ENCODE peak calls at places on chromosomes 1 and 21, in four cellular contexts. N is non-pigmented ciliary epithelial cell, F is fibroblast of mammary gland, Y is H7. U is an unnamed sample.

GRCh38 chr1:218397752-218398339 is 52.7 kb downstream of the TGFB2 start:
- DNase-seq in N (no peak), F (peak; percentile 40), Y (no peak), U (peak; percentile 60)

GRCh38 chr1:201066986-201067385 is 43.5 kb upstream of the KIF21B start:
- DNase-seq in N (no peak), F (no peak), Y (no peak), U (no peak)

GRCh38 chr1:147892216-147892615 is 10.4 kb upstream of the GJA8 start:
- DNase-seq in N (no peak), F (no peak), Y (peak; percentile 30), U (peak; percentile 38)

GRCh38 chr1:22332166-22332717 is 119.4 kb upstream of the ZBTB40 start:
- DNase-seq in N (no peak), F (peak; percentile 14), Y (peak; percentile 32), U (no peak)

GRCh38 chr1:203044546-203044975 is 18.3 kb downstream of the PPFIA4 start:
- DNase-seq in N (no peak), F (no peak), Y (no peak), U (no peak)

GRCh38 chr1:192907545-192908243 is 98.9 kb downstream of the RGS2 start:
- DNase-seq in N (peak; percentile 44), F (peak; percentile 79), Y (no peak), U (no peak)

GRCh38 chr1:215958836-215959235 is 391.7 kb downstream of the KCTD3 start:
- DNase-seq in N (no peak), F (peak; percentile 28), Y (no peak), U (no peak)

GRCh38 chr1:199135901-199136300 is 497.1 kb downstream of the PTPRC start:
- DNase-seq in N (no peak), F (no peak), Y (no peak), U (no peak)

GRCh38 chr21:18801468-18801867 is 397.9 kb upstream of the TMPRSS15 start:
- DNase-seq in N (no peak), F (no peak), Y (peak; percentile 6), U (peak; percentile 11)

GRCh38 chr1:151175910-151176309 is at the start of gene TMOD4:
- DNase-seq in N (no peak), F (peak; percentile 31), Y (peak; percentile 79), U (no peak)

GRCh38 chr1:55141295-55141893 is 73.8 kb downstream of the USP24 start:
- DNase-seq in N (no peak), F (no peak), Y (no peak), U (no peak)

GRCh38 chr1:119689511-119689910 is 22.2 kb upstream of the PHGDH start:
- DNase-seq in N (no peak), F (no peak), Y (no peak), U (no peak)

GRCh38 chr1:27577504-27578188 is 26.3 kb downstream of the AHDC1 start:
- DNase-seq in N (no peak), F (no peak), Y (no peak), U (no peak)

GRCh38 chr1:76035053-76035452 is 39.5 kb upstream of the ST6GALNAC3 start:
- DNase-seq in N (no peak), F (peak; percentile 15), Y (no peak), U (peak; percentile 13)

GRCh38 chr21:14863745-14864210 is 201.0 kb downstream of the NRIP1 start:
- DNase-seq in N (no peak), F (peak; percentile 30), Y (no peak), U (no peak)

GRCh38 chr21:36111238-36111637 is 23.6 kb upstream of the CBR3 start:
- DNase-seq in N (no peak), F (no peak), Y (no peak), U (no peak)

GRCh38 chr1:26275580-26276431 is 4.1 kb upstream of the SH3BGRL3 start:
- DNase-seq in N (peak; percentile 85), F (peak; percentile 99), Y (peak; percentile 86), U (peak; percentile 97)

GRCh38 chr1:208141793-208142192 is 102.4 kb downstream of the PLXNA2 start:
- DNase-seq in N (no peak), F (no peak), Y (no peak), U (no peak)

GRCh38 chr1:87814573-87814972 is 485.9 kb downstream of the LMO4 start:
- DNase-seq in N (no peak), F (peak; percentile 33), Y (no peak), U (no peak)

GRCh38 chr1:81420760-81421159 is 380.0 kb upstream of the ADGRL2 start:
- DNase-seq in N (no peak), F (no peak), Y (no peak), U (no peak)

GRCh38 chr1:100302756-100303155 is 36.7 kb downstream of the RTCA start:
- DNase-seq in N (no peak), F (peak; percentile 70), Y (no peak), U (no peak)

GRCh38 chr1:159163609-159164008 is 7.8 kb upstream of the CADM3 start:
- DNase-seq in N (no peak), F (no peak), Y (peak; percentile 24), U (no peak)

GRCh38 chr1:39507230-39507928 is 15.9 kb downstream of the BMP8A start:
- DNase-seq in N (no peak), F (no peak), Y (peak; percentile 79), U (no peak)

GRCh38 chr1:10900691-10901090 is 104.2 kb upstream of the CASZ1 start:
- DNase-seq in N (no peak), F (peak; percentile 32), Y (peak; percentile 74), U (peak; percentile 37)

GRCh38 chr1:9278114-9278513 is 14.6 kb upstream of the SPSB1 start:
- DNase-seq in N (no peak), F (no peak), Y (no peak), U (no peak)

GRCh38 chr1:31980835-31981782 is 32.6 kb upstream of the KHDRBS1 start:
- DNase-seq in N (no peak), F (no peak), Y (no peak), U (no peak)

GRCh38 chr1:226664413-226665101 is 74.5 kb downstream of the ITPKB start:
- DNase-seq in N (no peak), F (peak; percentile 90), Y (no peak), U (no peak)

GRCh38 chr1:229753764-229754553 is 127.9 kb downstream of the URB2 start:
- DNase-seq in N (no peak), F (no peak), Y (no peak), U (no peak)

GRCh38 chr1:150906329-150906728 is 19.4 kb downstream of the CTXND2 start:
- DNase-seq in N (no peak), F (no peak), Y (no peak), U (peak; percentile 36)

GRCh38 chr1:28509705-28510349 is 4.0 kb downstream of the RCC1 start:
- DNase-seq in N (no peak), F (peak; percentile 48), Y (peak; percentile 20), U (peak; percentile 44)

GRCh38 chr21:43978060-43978459 is 34.0 kb upstream of the TRAPPC10 start:
- DNase-seq in N (no peak), F (no peak), Y (peak; percentile 35), U (no peak)

GRCh38 chr1:186286615-186287317 is 88.3 kb downstream of the TPR start:
- DNase-seq in N (no peak), F (peak; percentile 93), Y (no peak), U (no peak)

GRCh38 chr1:218336353-218336752 is 8.8 kb upstream of the TGFB2 start:
- DNase-seq in N (no peak), F (peak; percentile 25), Y (no peak), U (no peak)

GRCh38 chr1:160414836-160415235 is 14.5 kb downstream of the VANGL2 start:
- DNase-seq in N (no peak), F (no peak), Y (no peak), U (no peak)

GRCh38 chr1:225866981-225867380 is 15.2 kb downstream of the TMEM63A start:
- DNase-seq in N (no peak), F (no peak), Y (no peak), U (no peak)